ENCODE peak calls at places on chromosomes 2 and 18, in six cellular contexts. X is neural progenitor cell, O is GM23338, T is OCI-LY7, D is MM.1S, N is HCT116. A is an unnamed sample.

GRCh38 chr18:8241731-8242130 is 367.5 kb upstream of the RAB12 start:
- DNase-seq in X (no peak), O (no peak), T (no peak), D (no peak), N (no peak), A (no peak)

GRCh38 chr2:70188460-70188859 is 2.4 kb downstream of the C2orf42 start:
- DNase-seq in X (no peak), O (no peak), T (no peak), D (no peak), N (no peak), A (peak; percentile 46)

GRCh38 chr18:905948-906415 is 1.3 kb downstream of the ADCYAP1 start:
- DNase-seq in X (peak; percentile 45), O (peak; percentile 46), T (no peak), D (no peak), N (no peak), A (no peak)

GRCh38 chr2:152542344-152542994 is 174.8 kb downstream of the PRPF40A start:
- DNase-seq in X (no peak), O (no peak), T (peak; percentile 1), D (no peak), N (no peak), A (no peak)

GRCh38 chr18:75551071-75551470 is 123.6 kb upstream of the SMIM21 start:
- DNase-seq in X (no peak), O (no peak), T (no peak), D (no peak), N (no peak), A (peak; percentile 28)

GRCh38 chr18:38884050-38884449 is 1318.5 kb upstream of the CELF4 start:
- DNase-seq in X (no peak), O (peak; percentile 38), T (no peak), D (no peak), N (no peak), A (no peak)

GRCh38 chr2:157055660-157056199 is 201.8 kb upstream of the GALNT5 start:
- DNase-seq in X (no peak), O (no peak), T (peak; percentile 3), D (peak; percentile 40), N (peak; percentile 22), A (peak; percentile 46)

GRCh38 chr2:39256040-39256439 is 12.3 kb upstream of the CDKL4 start:
- DNase-seq in X (no peak), O (no peak), T (no peak), D (no peak), N (no peak), A (no peak)

GRCh38 chr2:205972113-205972512 is 113.9 kb downstream of the INO80D start:
- DNase-seq in X (no peak), O (no peak), T (no peak), D (no peak), N (no peak), A (peak; percentile 40)

GRCh38 chr2:181844551-181845290 is 46.8 kb upstream of the ITPRID2 start:
- DNase-seq in X (no peak), O (peak; percentile 22), T (no peak), D (no peak), N (no peak), A (no peak)

GRCh38 chr2:1620081-1620480 is 124.2 kb downstream of the PXDN start:
- DNase-seq in X (no peak), O (no peak), T (no peak), D (no peak), N (no peak), A (no peak)

GRCh38 chr2:112640467-112640799 is 5.3 kb upstream of the SLC20A1 start:
- DNase-seq in X (no peak), O (no peak), T (no peak), D (no peak), N (no peak), A (no peak)
- H3K4me2 ChIP-seq in X (no peak overlapping the region), O (no peak overlapping the region), T (no peak overlapping the region), D (no peak overlapping the region), N (peak overlapping the region; percentile 66), A (no peak overlapping the region)

DNA sequence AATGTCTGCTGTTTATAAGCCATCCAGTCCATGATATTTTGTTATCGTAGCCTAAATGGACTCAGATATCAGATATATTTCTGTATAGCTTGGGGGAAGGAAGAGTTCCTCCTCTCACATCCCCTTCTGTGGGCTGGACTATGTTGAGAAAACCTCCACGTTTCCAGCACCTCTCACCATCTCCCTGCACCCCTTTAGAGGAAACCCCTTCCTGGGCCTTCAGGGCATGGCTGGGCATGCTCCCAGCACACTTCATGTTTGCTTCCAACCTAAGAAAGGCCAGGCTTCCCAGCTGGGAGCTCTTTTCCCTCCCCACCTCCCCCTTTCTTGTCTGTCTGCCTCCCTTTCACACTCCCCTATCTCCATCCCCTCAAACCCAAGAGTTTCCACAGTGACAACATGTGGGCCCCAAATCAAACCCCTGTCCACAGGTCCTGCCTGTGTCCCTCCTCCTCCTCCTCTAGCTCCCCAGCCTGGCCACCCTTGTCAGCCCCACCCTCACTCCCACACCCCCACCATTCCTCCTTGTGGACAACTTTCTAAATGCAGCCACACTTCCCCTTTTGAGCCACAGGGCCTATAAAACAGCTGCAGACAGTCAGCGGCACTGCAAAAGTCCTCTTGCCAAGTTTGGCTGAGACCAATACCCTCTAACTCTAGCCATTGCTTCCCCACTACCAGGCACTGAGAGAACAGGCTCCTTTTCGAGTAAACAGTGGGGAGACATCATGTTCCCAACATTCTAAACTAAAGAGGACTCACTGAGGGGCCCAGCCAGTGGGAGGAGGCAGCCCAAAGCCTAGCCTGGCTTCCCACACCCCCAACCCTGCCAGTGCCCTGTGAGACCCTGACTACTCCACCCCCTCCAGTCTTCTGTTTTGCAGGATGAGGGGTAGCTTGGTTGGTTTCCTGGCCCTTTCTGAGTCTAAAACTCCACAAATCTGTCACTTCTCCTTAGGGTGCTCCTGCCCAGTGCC is 120.5 kb downstream of the ZFP36L2 start:
- DNase-seq in X (no peak), O (peak; percentile 44), T (peak; percentile 75), D (no peak), N (peak; percentile 4), A (peak; percentile 60)
- TF ChIP-seq EZH2phosphoT487 in X (no peak), O (no peak), T (no peak), D (no peak), N (no peak), A (no peak)

GRCh38 chr2:159086332-159086731 is 117.9 kb downstream of the TANC1 start:
- DNase-seq in X (no peak), O (no peak), T (no peak), D (no peak), N (no peak), A (no peak)

GRCh38 chr2:159080641-159081040 is 112.2 kb downstream of the TANC1 start:
- DNase-seq in X (no peak), O (no peak), T (no peak), D (no peak), N (no peak), A (no peak)

GRCh38 chr2:159082119-159082518 is 113.7 kb downstream of the TANC1 start:
- DNase-seq in X (no peak), O (no peak), T (no peak), D (no peak), N (no peak), A (no peak)

GRCh38 chr2:159084395-159085370 is 116.2 kb downstream of the TANC1 start:
- DNase-seq in X (no peak), O (no peak), T (no peak), D (no peak), N (no peak), A (no peak)

DNA sequence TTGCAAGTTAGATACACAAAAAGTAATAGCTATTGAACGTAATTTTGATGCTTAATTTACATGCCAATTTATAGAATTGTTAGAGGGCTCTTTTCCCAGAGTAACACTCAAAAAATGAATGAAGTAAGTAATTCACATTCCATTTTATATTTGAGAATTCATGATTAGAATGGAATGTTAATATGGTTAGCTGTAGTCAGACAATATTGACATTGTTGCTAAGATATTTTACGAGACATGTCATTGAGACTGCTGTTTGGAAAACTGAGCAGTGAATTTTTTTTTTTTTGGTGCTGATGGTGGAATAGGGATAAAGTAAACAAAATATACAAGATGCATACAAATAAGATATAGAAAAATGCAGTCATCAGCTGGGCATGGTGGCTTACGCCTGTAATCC is 115.2 kb downstream of the TANC1 start:
- DNase-seq in X (no peak), O (no peak), T (no peak), D (no peak), N (no peak), A (no peak)
- H3K27ac ChIP-seq in X (no peak overlapping the region), O (no peak overlapping the region), T (no peak overlapping the region), D (no peak overlapping the region), N (no peak overlapping the region), A (no peak overlapping the region)

GRCh38 chr18:54777989-54778388 is 50.3 kb upstream of the RAB27B start:
- DNase-seq in X (no peak), O (no peak), T (no peak), D (no peak), N (no peak), A (no peak)

GRCh38 chr18:54775686-54776085 is 52.6 kb upstream of the RAB27B start:
- DNase-seq in X (no peak), O (peak; percentile 20), T (no peak), D (no peak), N (peak; percentile 64), A (no peak)

GRCh38 chr18:54774971-54775665 is 53.2 kb upstream of the RAB27B start:
- DNase-seq in X (no peak), O (no peak), T (no peak), D (no peak), N (no peak), A (no peak)

GRCh38 chr18:54777118-54777791 is 51.0 kb upstream of the RAB27B start:
- DNase-seq in X (no peak), O (no peak), T (no peak), D (no peak), N (no peak), A (no peak)

DNA sequence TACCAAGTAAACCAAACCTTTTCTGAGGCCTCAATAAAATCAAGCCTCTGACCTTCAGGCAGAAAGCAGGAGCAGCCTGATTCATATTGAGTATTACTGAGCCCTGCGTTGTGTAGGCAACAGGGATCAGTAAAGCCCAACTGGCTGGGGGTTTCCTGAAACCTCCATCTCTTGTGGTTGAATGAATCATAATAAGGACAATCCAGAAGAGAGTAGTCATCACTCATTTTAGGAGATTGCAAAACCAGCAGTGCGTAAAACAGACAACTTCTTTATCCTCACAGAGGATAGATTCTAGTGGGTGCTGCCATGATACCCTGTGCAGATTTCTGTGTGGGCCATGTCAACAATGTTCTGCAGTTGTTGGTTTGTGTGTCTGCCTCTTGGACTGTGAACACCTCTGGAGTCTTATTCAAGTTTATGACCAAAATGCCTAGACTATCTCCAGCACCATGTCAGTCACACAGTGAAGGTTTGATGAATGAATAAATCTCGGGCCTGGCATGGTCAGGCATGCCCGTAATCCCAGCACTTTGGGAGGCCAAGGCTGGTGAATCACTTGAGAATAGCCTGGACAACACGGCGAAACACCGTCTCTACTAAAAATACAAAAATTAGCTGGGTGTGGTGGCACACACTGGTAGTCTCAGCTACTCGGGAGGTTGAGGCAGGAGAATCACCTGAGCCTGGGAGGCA is 51.8 kb upstream of the RAB27B start:
- DNase-seq in X (no peak), O (no peak), T (no peak), D (no peak), N (peak; percentile 95), A (peak; percentile 65)
- H3K4me2 ChIP-seq in X (no peak overlapping the region), O (no peak overlapping the region), T (no peak overlapping the region), D (no peak overlapping the region), N (peak overlapping the region; percentile 65), A (no peak overlapping the region)

A was measured in hepatocyte.